ENCODE peak calls at places on chromosomes 1 and 21, in four cellular contexts. U is IMR-90, Q is keratinocyte, J is K562. Y is an unnamed sample. For H3K9me1, the result is how much of the 10 kb centered on the place peaks cover.

GRCh38 chr1:118184737-118185082 is 318 bp downstream of the SPAG17 start:
- DNase-seq in J (peak), U (no peak), Q (no peak), Y (no peak)

GRCh38 chr1:18256318-18257235 is 149.0 kb downstream of the IGSF21 start:
- DNase-seq in U (no peak), J (peak), Q (no peak), Y (no peak)

GRCh38 chr1:116448785-116449385 is 75.8 kb downstream of the ATP1A1 start:
- DNase-seq in U (peak), Q (no peak), J (no peak), Y (no peak)

GRCh38 chr1:151715726-151716404 is 738 bp downstream of the CELF3 start:
- DNase-seq in J (peak), U (no peak), Q (no peak), Y (no peak)

GRCh38 chr1:115062542-115063004 is 26.7 kb downstream of the TSPAN2 start:
- DNase-seq in U (no peak), J (no peak), Q (peak), Y (peak)

GRCh38 chr21:43712268-43712942 is 6.5 kb upstream of the PDXK start:
- DNase-seq in Q (no peak), U (peak), J (peak), Y (no peak)

GRCh38 chr21:42156690-42157605 is 62.0 kb upstream of the ABCG1 start:
- DNase-seq in Q (no peak), J (no peak), U (no peak), Y (peak)

GRCh38 chr1:69203166-69203565 is 364.6 kb upstream of the LRRC7 start:
- DNase-seq in Q (no peak), U (no peak), J (no peak), Y (no peak)

GRCh38 chr1:207336559-207337467 is 15.3 kb downstream of the CD55 start:
- DNase-seq in Q (no peak), J (no peak), U (peak), Y (no peak)

GRCh38 chr1:190011585-190011984 is 466.1 kb downstream of the BRINP3 start:
- DNase-seq in Q (no peak), J (no peak), U (no peak), Y (no peak)
- H3K9me1 ChIP-seq in Q (under half), J (under half), U (under half), Y (under half)

GRCh38 chr1:160858127-160858909 is 4.4 kb downstream of the CD244 start:
- DNase-seq in Q (no peak), J (no peak), U (no peak), Y (no peak)

GRCh38 chr1:160863422-160864131 is 890 bp upstream of the CD244 start:
- DNase-seq in U (no peak), Q (no peak), J (no peak), Y (no peak)

GRCh38 chr1:160862151-160863061 is at the start of gene CD244:
- DNase-seq in Q (no peak), U (no peak), J (no peak), Y (no peak)

GRCh38 chr1:160859166-160859565 is 3.5 kb downstream of the CD244 start:
- DNase-seq in Q (no peak), J (no peak), U (no peak), Y (no peak)

DNA sequence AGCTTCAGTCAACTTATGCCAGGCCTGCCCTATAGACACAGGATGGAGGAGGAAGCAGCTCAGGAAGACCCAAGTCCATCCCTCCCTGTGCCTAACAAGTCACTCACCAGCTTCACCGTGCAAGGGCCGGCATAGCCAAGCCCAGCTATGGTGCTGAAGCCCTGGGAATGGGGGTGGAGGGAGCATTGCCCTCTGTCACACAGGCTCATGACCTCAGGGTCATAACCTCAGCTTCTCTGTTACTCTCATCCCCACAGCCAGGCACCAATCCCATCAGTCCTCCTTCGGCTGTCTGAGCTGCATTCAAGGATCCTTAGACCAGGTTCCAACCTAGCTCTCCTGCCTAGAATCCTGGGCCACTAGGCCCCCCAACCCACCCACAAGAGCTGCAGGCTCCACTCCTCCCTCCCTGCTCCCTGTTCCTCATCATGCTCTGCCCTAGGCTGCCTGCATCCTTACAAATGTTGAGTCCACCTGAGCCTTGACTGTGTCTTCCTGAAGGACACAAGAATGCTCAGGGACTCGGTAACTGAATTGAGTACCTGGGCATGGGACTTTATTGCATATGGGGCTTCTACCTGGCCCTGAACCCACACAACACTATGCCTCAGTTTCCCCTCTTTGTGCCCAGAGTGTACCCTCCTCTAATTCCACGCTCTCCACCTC is 1.7 kb downstream of the CD244 start:
- DNase-seq in U (no peak), Q (no peak), J (no peak), Y (no peak)
- H3K9me1 ChIP-seq in U (under half), Q (under half), J (under half), Y (under half)

DNA sequence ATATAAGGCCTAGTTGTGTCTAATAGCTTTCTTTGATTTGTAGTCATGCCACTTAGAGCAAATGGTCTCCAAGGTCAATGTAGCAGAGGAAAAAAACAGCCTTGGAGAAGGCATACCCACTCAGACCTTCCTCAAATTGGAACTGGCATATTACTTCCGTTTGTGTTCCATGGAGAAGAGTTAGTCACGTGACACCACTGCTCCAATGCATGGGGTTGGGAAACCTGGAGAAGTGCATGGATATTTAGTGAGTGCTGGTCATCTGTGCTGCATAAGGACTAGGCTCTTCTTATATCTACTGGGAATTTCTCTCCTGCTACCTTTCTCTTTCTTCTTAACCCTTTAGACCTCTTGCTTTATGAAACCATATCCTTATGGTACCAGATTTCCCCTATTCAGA is 167.8 kb downstream of the BACH1 start:
- DNase-seq in J (no peak), U (no peak), Q (no peak), Y (no peak)
- H3K9me1 ChIP-seq in J (under half), U (under half), Q (under half), Y (under half)

DNA sequence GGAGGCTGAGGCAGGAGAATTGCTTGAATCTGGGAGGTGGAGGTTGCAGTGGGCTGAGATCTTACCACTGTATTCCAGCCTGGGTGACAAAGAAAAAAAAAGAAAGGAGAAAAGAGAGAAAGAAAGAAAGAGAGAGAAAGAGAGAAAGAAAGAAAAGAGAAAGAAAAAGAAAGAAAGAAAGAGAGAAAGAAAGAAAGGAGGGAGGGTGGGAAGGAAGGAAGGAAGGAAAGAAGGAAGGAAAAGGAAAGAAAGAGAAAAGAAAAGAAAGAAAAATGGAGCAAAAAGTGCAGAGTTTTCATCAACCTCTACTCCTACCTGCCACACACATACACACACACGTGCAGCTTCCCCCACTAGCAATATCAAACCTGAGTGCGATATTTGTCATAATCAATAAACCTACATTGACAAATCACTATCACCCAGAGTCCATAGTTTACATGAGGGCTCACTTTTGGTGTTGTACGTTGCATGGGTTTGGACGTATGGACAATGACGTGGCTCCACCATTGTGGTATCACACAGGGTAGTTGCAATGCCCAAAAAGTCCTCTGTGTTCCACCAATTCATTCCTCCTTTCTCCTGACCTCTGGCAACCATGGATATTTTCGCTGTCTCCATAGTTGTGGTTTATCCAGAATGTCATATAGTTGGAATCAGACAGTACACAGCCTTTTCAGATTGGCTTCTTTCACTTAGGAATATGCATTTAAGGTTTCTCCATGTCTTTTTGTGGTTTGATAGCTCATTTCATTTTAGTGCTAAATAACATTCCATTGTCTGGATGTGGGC is 36.5 kb downstream of the EVA1C start:
- DNase-seq in U (peak), Q (no peak), J (no peak), Y (no peak)
- H3K9me1 ChIP-seq in U (under half), Q (under half), J (under half), Y (under half)

GRCh38 chr1:9536301-9536700 is 3.0 kb upstream of the SLC25A33 start:
- DNase-seq in J (no peak), Q (no peak), U (no peak), Y (no peak)
- H3K9me1 ChIP-seq in J (under half), Q (under half), U (under half), Y (under half)

DNA sequence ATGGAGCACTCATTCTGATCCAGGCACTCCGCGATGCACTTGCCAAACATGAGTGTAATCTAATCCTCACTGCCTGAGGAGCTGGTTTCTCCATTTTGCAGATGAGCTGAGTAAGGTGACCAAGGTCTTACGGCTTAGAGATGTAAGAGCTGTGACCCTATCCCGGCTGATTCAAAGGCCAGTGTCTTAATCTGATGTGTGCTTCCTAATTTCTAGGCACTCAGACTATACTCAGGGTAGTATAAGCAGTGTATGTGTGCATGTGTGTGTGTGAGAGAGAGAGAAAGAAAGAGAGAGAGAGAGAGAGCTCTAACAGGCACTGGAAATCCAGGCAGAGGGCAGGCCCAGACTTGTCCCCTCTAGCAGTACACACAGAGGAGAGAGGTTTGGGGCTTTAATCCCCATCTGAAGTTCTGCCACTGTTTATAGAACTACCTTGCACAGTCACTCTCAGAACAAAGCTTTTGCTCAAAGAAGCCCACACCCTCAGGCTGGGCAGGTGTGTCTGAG is 188.2 kb downstream of the ZBTB18 start:
- DNase-seq in U (peak), J (no peak), Q (peak), Y (peak)
- H3K9me1 ChIP-seq in U (under half), J (under half), Q (under half), Y (under half)

GRCh38 chr1:145824499-145824842 is 471 bp downstream of the POLR3C start:
- DNase-seq in U (no peak), J (no peak), Q (no peak), Y (no peak)
- H3K9me1 ChIP-seq in U (under half), J (under half), Q (under half), Y (under half)

Y was measured in endothelial cell of umbilical vein.